ENCODE peak calls at places on chromosomes 5 and 9, in seven cellular contexts. One of them, this sample, is unnamed.

GRCh38 chr5:150534811-150535210 is 26.9 kb downstream of the NDST1 start:
- DNase-seq in transverse colon: no peak
- DNase-seq in posterior vena cava: no peak
- DNase-seq in amygdala: no peak
- DNase-seq in left ventricle myocardium inferior: no peak
- DNase-seq in activated T-helper 1 cell treated with Interleukin-2 at 50 U/mL for 16 hours: no peak
- DNase-seq in activated naive CD8-positive, alpha-beta T cell treated with anti-CD3 and anti-CD28 coated beads, Interleukin-2, amount 50 U/mL, for 24 hours: no peak
- DNase-seq in this sample: no peak

GRCh38 chr5:146722361-146722779 is 156.2 kb downstream of the PPP2R2B start:
- DNase-seq in transverse colon: no peak
- DNase-seq in posterior vena cava: no peak
- DNase-seq in amygdala: no peak
- DNase-seq in left ventricle myocardium inferior: no peak
- DNase-seq in activated T-helper 1 cell treated with Interleukin-2 at 50 U/mL for 16 hours: no peak
- DNase-seq in activated naive CD8-positive, alpha-beta T cell treated with anti-CD3 and anti-CD28 coated beads, Interleukin-2, amount 50 U/mL, for 24 hours: no peak
- DNase-seq in this sample: peak; percentile 11

GRCh38 chr9:6909186-6909585 is 151.4 kb downstream of the KDM4C start:
- DNase-seq in transverse colon: no peak
- DNase-seq in posterior vena cava: no peak
- DNase-seq in amygdala: no peak
- DNase-seq in left ventricle myocardium inferior: no peak
- DNase-seq in activated T-helper 1 cell treated with Interleukin-2 at 50 U/mL for 16 hours: no peak
- DNase-seq in activated naive CD8-positive, alpha-beta T cell treated with anti-CD3 and anti-CD28 coated beads, Interleukin-2, amount 50 U/mL, for 24 hours: no peak
- DNase-seq in this sample: no peak

GRCh38 chr5:77645158-77645994 is 6.9 kb upstream of the OTP start:
- DNase-seq in transverse colon: peak; percentile 44
- DNase-seq in posterior vena cava: no peak
- DNase-seq in amygdala: peak; percentile 22
- DNase-seq in left ventricle myocardium inferior: no peak
- DNase-seq in activated T-helper 1 cell treated with Interleukin-2 at 50 U/mL for 16 hours: no peak
- DNase-seq in activated naive CD8-positive, alpha-beta T cell treated with anti-CD3 and anti-CD28 coated beads, Interleukin-2, amount 50 U/mL, for 24 hours: peak; percentile 63
- DNase-seq in this sample: peak; percentile 70

GRCh38 chr5:154309805-154310204 is 119.3 kb downstream of the GALNT10 start:
- DNase-seq in transverse colon: no peak
- DNase-seq in posterior vena cava: no peak
- DNase-seq in amygdala: no peak
- DNase-seq in left ventricle myocardium inferior: no peak
- DNase-seq in activated T-helper 1 cell treated with Interleukin-2 at 50 U/mL for 16 hours: no peak
- DNase-seq in activated naive CD8-positive, alpha-beta T cell treated with anti-CD3 and anti-CD28 coated beads, Interleukin-2, amount 50 U/mL, for 24 hours: no peak
- DNase-seq in this sample: no peak

GRCh38 chr5:108345541-108346171 is 36.2 kb downstream of the FBXL17 start:
- DNase-seq in transverse colon: no peak
- DNase-seq in posterior vena cava: no peak
- DNase-seq in amygdala: no peak
- DNase-seq in left ventricle myocardium inferior: no peak
- DNase-seq in activated T-helper 1 cell treated with Interleukin-2 at 50 U/mL for 16 hours: no peak
- DNase-seq in activated naive CD8-positive, alpha-beta T cell treated with anti-CD3 and anti-CD28 coated beads, Interleukin-2, amount 50 U/mL, for 24 hours: no peak
- DNase-seq in this sample: peak; percentile 65

GRCh38 chr9:78614892-78615291 is 318.0 kb downstream of the PSAT1 start:
- DNase-seq in transverse colon: no peak
- DNase-seq in posterior vena cava: no peak
- DNase-seq in amygdala: no peak
- DNase-seq in left ventricle myocardium inferior: no peak
- DNase-seq in activated T-helper 1 cell treated with Interleukin-2 at 50 U/mL for 16 hours: no peak
- DNase-seq in activated naive CD8-positive, alpha-beta T cell treated with anti-CD3 and anti-CD28 coated beads, Interleukin-2, amount 50 U/mL, for 24 hours: no peak
- DNase-seq in this sample: no peak

GRCh38 chr5:86806206-86806605 is 188.5 kb downstream of the COX7C start:
- DNase-seq in transverse colon: no peak
- DNase-seq in posterior vena cava: no peak
- DNase-seq in amygdala: no peak
- DNase-seq in left ventricle myocardium inferior: no peak
- DNase-seq in activated T-helper 1 cell treated with Interleukin-2 at 50 U/mL for 16 hours: no peak
- DNase-seq in activated naive CD8-positive, alpha-beta T cell treated with anti-CD3 and anti-CD28 coated beads, Interleukin-2, amount 50 U/mL, for 24 hours: no peak
- DNase-seq in this sample: peak; percentile 25

GRCh38 chr5:132459031-132459982 is 31.3 kb downstream of the IRF1 start:
- DNase-seq in transverse colon: peak; percentile 60
- DNase-seq in posterior vena cava: no peak
- DNase-seq in amygdala: no peak
- DNase-seq in left ventricle myocardium inferior: no peak
- DNase-seq in activated T-helper 1 cell treated with Interleukin-2 at 50 U/mL for 16 hours: no peak
- DNase-seq in activated naive CD8-positive, alpha-beta T cell treated with anti-CD3 and anti-CD28 coated beads, Interleukin-2, amount 50 U/mL, for 24 hours: no peak
- DNase-seq in this sample: no peak

GRCh38 chr5:172007795-172008465 is 1.5 kb upstream of the FBXW11 start:
- DNase-seq in transverse colon: no peak
- DNase-seq in posterior vena cava: no peak
- DNase-seq in amygdala: no peak
- DNase-seq in left ventricle myocardium inferior: no peak
- DNase-seq in activated T-helper 1 cell treated with Interleukin-2 at 50 U/mL for 16 hours: no peak
- DNase-seq in activated naive CD8-positive, alpha-beta T cell treated with anti-CD3 and anti-CD28 coated beads, Interleukin-2, amount 50 U/mL, for 24 hours: no peak
- DNase-seq in this sample: no peak

GRCh38 chr9:89869774-89870173 is 265.0 kb downstream of the GADD45G start:
- DNase-seq in transverse colon: no peak
- DNase-seq in posterior vena cava: peak; percentile 28
- DNase-seq in amygdala: no peak
- DNase-seq in left ventricle myocardium inferior: no peak
- DNase-seq in activated T-helper 1 cell treated with Interleukin-2 at 50 U/mL for 16 hours: no peak
- DNase-seq in activated naive CD8-positive, alpha-beta T cell treated with anti-CD3 and anti-CD28 coated beads, Interleukin-2, amount 50 U/mL, for 24 hours: no peak
- DNase-seq in this sample: no peak

GRCh38 chr5:132086277-132086794 is 12.7 kb downstream of the CSF2 start:
- DNase-seq in transverse colon: no peak
- DNase-seq in posterior vena cava: peak; percentile 89
- DNase-seq in amygdala: no peak
- DNase-seq in left ventricle myocardium inferior: peak; percentile 74
- DNase-seq in activated T-helper 1 cell treated with Interleukin-2 at 50 U/mL for 16 hours: no peak
- DNase-seq in activated naive CD8-positive, alpha-beta T cell treated with anti-CD3 and anti-CD28 coated beads, Interleukin-2, amount 50 U/mL, for 24 hours: no peak
- DNase-seq in this sample: peak; percentile 63

GRCh38 chr5:116137544-116138378 is 52.9 kb downstream of the COMMD10 start:
- DNase-seq in transverse colon: no peak
- DNase-seq in posterior vena cava: no peak
- DNase-seq in amygdala: no peak
- DNase-seq in left ventricle myocardium inferior: no peak
- DNase-seq in activated T-helper 1 cell treated with Interleukin-2 at 50 U/mL for 16 hours: no peak
- DNase-seq in activated naive CD8-positive, alpha-beta T cell treated with anti-CD3 and anti-CD28 coated beads, Interleukin-2, amount 50 U/mL, for 24 hours: no peak
- DNase-seq in this sample: peak; percentile 77

GRCh38 chr5:96922452-96923244 is 13.2 kb upstream of the LNPEP start:
- DNase-seq in transverse colon: no peak
- DNase-seq in posterior vena cava: no peak
- DNase-seq in amygdala: no peak
- DNase-seq in left ventricle myocardium inferior: no peak
- DNase-seq in activated T-helper 1 cell treated with Interleukin-2 at 50 U/mL for 16 hours: no peak
- DNase-seq in activated naive CD8-positive, alpha-beta T cell treated with anti-CD3 and anti-CD28 coated beads, Interleukin-2, amount 50 U/mL, for 24 hours: no peak
- DNase-seq in this sample: no peak

GRCh38 chr5:57857696-57858095 is 375.1 kb upstream of the ACTBL2 start:
- DNase-seq in transverse colon: no peak
- DNase-seq in posterior vena cava: no peak
- DNase-seq in amygdala: no peak
- DNase-seq in left ventricle myocardium inferior: no peak
- DNase-seq in activated T-helper 1 cell treated with Interleukin-2 at 50 U/mL for 16 hours: no peak
- DNase-seq in activated naive CD8-positive, alpha-beta T cell treated with anti-CD3 and anti-CD28 coated beads, Interleukin-2, amount 50 U/mL, for 24 hours: no peak
- DNase-seq in this sample: no peak

GRCh38 chr5:40307920-40308319 is 371.8 kb upstream of the PTGER4 start:
- DNase-seq in transverse colon: no peak
- DNase-seq in posterior vena cava: no peak
- DNase-seq in amygdala: no peak
- DNase-seq in left ventricle myocardium inferior: no peak
- DNase-seq in activated T-helper 1 cell treated with Interleukin-2 at 50 U/mL for 16 hours: no peak
- DNase-seq in activated naive CD8-positive, alpha-beta T cell treated with anti-CD3 and anti-CD28 coated beads, Interleukin-2, amount 50 U/mL, for 24 hours: no peak
- DNase-seq in this sample: no peak

GRCh38 chr9:3809724-3810123 is 283.9 kb upstream of the RFX3 start:
- DNase-seq in transverse colon: no peak
- DNase-seq in posterior vena cava: no peak
- DNase-seq in amygdala: no peak
- DNase-seq in left ventricle myocardium inferior: no peak
- DNase-seq in activated T-helper 1 cell treated with Interleukin-2 at 50 U/mL for 16 hours: no peak
- DNase-seq in activated naive CD8-positive, alpha-beta T cell treated with anti-CD3 and anti-CD28 coated beads, Interleukin-2, amount 50 U/mL, for 24 hours: no peak
- DNase-seq in this sample: no peak

GRCh38 chr9:77417570-77417969 is 230.6 kb downstream of the GNA14 start:
- DNase-seq in transverse colon: no peak
- DNase-seq in posterior vena cava: no peak
- DNase-seq in amygdala: no peak
- DNase-seq in left ventricle myocardium inferior: no peak
- DNase-seq in activated T-helper 1 cell treated with Interleukin-2 at 50 U/mL for 16 hours: no peak
- DNase-seq in activated naive CD8-positive, alpha-beta T cell treated with anti-CD3 and anti-CD28 coated beads, Interleukin-2, amount 50 U/mL, for 24 hours: no peak
- DNase-seq in this sample: peak; percentile 20

GRCh38 chr9:96691326-96691725 is 36.2 kb upstream of the PRXL2C start:
- DNase-seq in transverse colon: no peak
- DNase-seq in posterior vena cava: no peak
- DNase-seq in amygdala: no peak
- DNase-seq in left ventricle myocardium inferior: no peak
- DNase-seq in activated T-helper 1 cell treated with Interleukin-2 at 50 U/mL for 16 hours: no peak
- DNase-seq in activated naive CD8-positive, alpha-beta T cell treated with anti-CD3 and anti-CD28 coated beads, Interleukin-2, amount 50 U/mL, for 24 hours: no peak
- DNase-seq in this sample: no peak

GRCh38 chr5:103513696-103514095 is 48.9 kb downstream of the NUDT12 start:
- DNase-seq in transverse colon: no peak
- DNase-seq in posterior vena cava: no peak
- DNase-seq in amygdala: no peak
- DNase-seq in left ventricle myocardium inferior: no peak
- DNase-seq in activated T-helper 1 cell treated with Interleukin-2 at 50 U/mL for 16 hours: no peak
- DNase-seq in activated naive CD8-positive, alpha-beta T cell treated with anti-CD3 and anti-CD28 coated beads, Interleukin-2, amount 50 U/mL, for 24 hours: no peak
- DNase-seq in this sample: no peak